ENCODE peak calls at places on chromosomes 7 and 10, in six cellular contexts. M is breast epithelium, B is progenitor cell of endocrine pancreas, J is left ventricle myocardium inferior, G is chondrocyte, X is substantia nigra. L is an unnamed sample.

GRCh38 chr10:103855424-103855823 is at the start of gene SH3PXD2A:
- DNase-seq in J (peak), X (no peak), M (no peak), B (peak), G (no peak), L (no peak)

GRCh38 chr10:97127960-97128850 is 57.6 kb downstream of the SLIT1 start:
- DNase-seq in M (no peak), J (no peak), B (no peak), X (no peak), G (no peak), L (no peak)

GRCh38 chr7:156230576-156230975 is 410.0 kb upstream of the RNF32 start:
- DNase-seq in M (no peak), B (no peak), G (no peak), X (no peak), J (no peak), L (no peak)

GRCh38 chr10:78247821-78248220 is 214.2 kb downstream of the RPS24 start:
- DNase-seq in G (no peak), X (no peak), J (no peak), B (no peak), M (no peak), L (no peak)

GRCh38 chr10:79266092-79266491 is 81.2 kb upstream of the PPIF start:
- DNase-seq in X (no peak), B (no peak), G (no peak), M (no peak), J (no peak), L (no peak)

GRCh38 chr10:73923935-73924598 is 13.1 kb downstream of the PLAU start:
- DNase-seq in X (no peak), M (no peak), B (no peak), J (no peak), G (peak), L (no peak)

GRCh38 chr7:130069179-130069977 is 956 bp upstream of the KLHDC10 start:
- DNase-seq in X (no peak), J (no peak), G (no peak), B (no peak), M (peak), L (no peak)

GRCh38 chr7:151736403-151736909 is 140.5 kb downstream of the PRKAG2 start:
- DNase-seq in B (no peak), M (peak), G (no peak), J (peak), X (no peak), L (no peak)

GRCh38 chr7:99693427-99694200 is 13.8 kb upstream of the CYP3A5 start:
- DNase-seq in X (no peak), M (no peak), G (no peak), J (no peak), B (peak), L (no peak)

GRCh38 chr7:24905996-24906770 is 73.8 kb downstream of the OSBPL3 start:
- DNase-seq in M (no peak), J (no peak), G (no peak), B (no peak), X (no peak), L (no peak)

GRCh38 chr7:36475371-36475770 is 85.7 kb downstream of the ANLN start:
- DNase-seq in X (no peak), J (no peak), B (no peak), G (no peak), M (no peak), L (peak)

GRCh38 chr10:114635101-114635500 is 23.0 kb downstream of the ABLIM1 start:
- DNase-seq in G (no peak), M (no peak), J (no peak), B (no peak), X (no peak), L (no peak)

GRCh38 chr7:130560972-130561371 is 69.1 kb downstream of the MEST start:
- DNase-seq in X (no peak), J (no peak), M (no peak), B (no peak), G (no peak), L (peak)

GRCh38 chr10:113493195-113493594 is 59.7 kb upstream of the HABP2 start:
- DNase-seq in M (no peak), B (no peak), J (no peak), X (no peak), G (no peak), L (no peak)

GRCh38 chr10:93680414-93681047 is 21.9 kb downstream of the FRA10AC1 start:
- DNase-seq in M (no peak), B (no peak), G (no peak), X (no peak), J (no peak), L (peak)

GRCh38 chr10:77478248-77478963 is 159.2 kb downstream of the KCNMA1 start:
- DNase-seq in J (no peak), B (no peak), M (no peak), G (no peak), X (no peak), L (no peak)

GRCh38 chr10:10432306-10433035 is 585.2 kb upstream of the CELF2 start:
- DNase-seq in B (no peak), G (no peak), J (no peak), M (no peak), X (no peak), L (no peak)

GRCh38 chr7:32357535-32358277 is 132.5 kb downstream of the LSM5 start:
- DNase-seq in G (no peak), J (no peak), M (no peak), B (no peak), X (no peak), L (peak)

GRCh38 chr10:116254422-116255152 is 18.4 kb downstream of the GFRA1 start:
- DNase-seq in M (no peak), J (no peak), B (no peak), G (no peak), X (no peak), L (no peak)

GRCh38 chr7:101542527-101543241 is 86.4 kb downstream of the MYL10 start:
- DNase-seq in J (peak), G (peak), X (peak), B (peak), M (peak), L (peak)

GRCh38 chr7:122006687-122007086 is 133.7 kb downstream of the PTPRZ1 start:
- DNase-seq in G (no peak), J (no peak), B (no peak), M (no peak), X (no peak), L (no peak)

GRCh38 chr7:103048833-103049232 is 25.8 kb downstream of the FBXL13 start:
- DNase-seq in J (no peak), B (no peak), M (no peak), G (no peak), X (no peak), L (no peak)

GRCh38 chr7:102935450-102936110 is 22.8 kb downstream of the LRRC17 start:
- DNase-seq in X (no peak), B (no peak), G (no peak), M (no peak), J (no peak), L (no peak)